ENCODE peak calls at places on chromosomes 13 and 19, in eight cellular contexts. R, K, U, I, D, Y, F and O are unnamed samples.

GRCh38 chr19:48513289-48514122 is 1.9 kb upstream of the LMTK3 start:
- DNase-seq in R (peak; percentile 92), K (peak; percentile 78), U (peak; percentile 75), I (no peak), D (peak; percentile 82), Y (peak; percentile 64), F (peak; percentile 62), O (peak; percentile 72)

GRCh38 chr19:48292798-48293197 is 22.9 kb downstream of the ZNF114 start:
- DNase-seq in R (no peak), K (no peak), U (no peak), I (no peak), D (no peak), Y (peak; percentile 89), F (peak; percentile 47), O (peak; percentile 95)

GRCh38 chr13:94411747-94412146 is 67.7 kb downstream of the DCT start:
- DNase-seq in R (no peak), K (no peak), U (no peak), I (no peak), D (no peak), Y (no peak), F (no peak), O (no peak)

GRCh38 chr13:37646531-37646930 is 48.0 kb upstream of the POSTN start:
- DNase-seq in R (no peak), K (no peak), U (no peak), I (no peak), D (no peak), Y (no peak), F (no peak), O (no peak)

GRCh38 chr13:30006246-30006645 is 155.8 kb upstream of the UBL3 start:
- DNase-seq in R (no peak), K (no peak), U (no peak), I (no peak), D (no peak), Y (no peak), F (no peak), O (no peak)

GRCh38 chr19:12769689-12770088 is 5.7 kb downstream of the HOOK2 start:
- DNase-seq in R (peak; percentile 92), K (peak; percentile 59), U (no peak), I (no peak), D (peak; percentile 93), Y (no peak), F (no peak), O (no peak)

GRCh38 chr19:18292460-18292809 is 11.0 kb upstream of the JUND start:
- DNase-seq in R (no peak), K (peak; percentile 63), U (no peak), I (no peak), D (no peak), Y (no peak), F (no peak), O (no peak)

GRCh38 chr13:40652588-40652940 is 13.9 kb downstream of the FOXO1 start:
- DNase-seq in R (no peak), K (no peak), U (no peak), I (no peak), D (no peak), Y (no peak), F (no peak), O (no peak)

GRCh38 chr19:3136684-3137055 is 837 bp downstream of the GNA15 start:
- DNase-seq in R (no peak), K (no peak), U (no peak), I (no peak), D (no peak), Y (no peak), F (no peak), O (no peak)
- H3K4me3 ChIP-seq in R (no peak overlapping the region), K (peak overlapping the region; percentile 50), U (peak overlapping the region; percentile 27), I (peak overlapping the region; percentile 47), D (no peak overlapping the region), Y (no peak overlapping the region), F (no peak overlapping the region), O (no peak overlapping the region)

DNA sequence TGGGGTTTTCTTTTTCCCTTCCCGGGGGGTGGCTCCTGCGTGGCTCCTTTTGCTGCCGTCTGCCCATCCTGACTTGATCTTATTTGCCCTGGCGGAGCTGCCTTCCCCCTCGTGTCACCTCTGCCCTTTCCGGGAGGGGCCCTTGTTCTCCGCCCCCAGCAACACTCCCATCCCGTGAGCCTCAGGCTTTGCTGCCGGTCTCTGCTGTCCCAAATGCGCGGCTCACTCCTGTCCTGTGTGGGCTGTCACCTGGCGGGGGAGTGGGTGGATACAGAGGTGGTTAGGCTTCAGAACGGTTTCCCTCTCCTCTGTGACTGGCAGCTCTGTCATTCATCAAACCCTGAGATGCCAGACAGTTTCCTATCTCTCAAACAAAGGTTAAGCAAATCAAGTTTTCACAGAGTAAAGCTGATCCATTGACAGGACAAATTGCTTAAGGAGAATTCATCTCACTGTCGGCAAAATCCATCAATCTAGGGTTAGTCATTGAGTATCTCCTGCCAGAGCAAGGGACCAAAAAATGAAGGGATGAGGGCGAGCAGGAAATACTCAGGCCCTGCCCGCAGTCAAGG is 84.0 kb downstream of the ANKRD10 start:
- DNase-seq in R (no peak), K (no peak), U (no peak), I (no peak), D (no peak), Y (no peak), F (no peak), O (no peak)
- H3K9me3 ChIP-seq in R (no peaks in the 10 kb centered on the region), K (no peaks in the 10 kb centered on the region), U (no peaks in the 10 kb centered on the region), I (no peaks in the 10 kb centered on the region), D (no peaks in the 10 kb centered on the region), Y (no peaks in the 10 kb centered on the region), F (no peaks in the 10 kb centered on the region), O (peaks cover 5% of the 10 kb centered on the region)

GRCh38 chr19:33412617-33413425 is 39.3 kb downstream of the CEBPG start:
- DNase-seq in R (no peak), K (no peak), U (no peak), I (no peak), D (no peak), Y (no peak), F (no peak), O (no peak)

GRCh38 chr19:33413426-33413725 is 39.9 kb downstream of the CEBPG start:
- DNase-seq in R (no peak), K (no peak), U (no peak), I (no peak), D (no peak), Y (no peak), F (no peak), O (no peak)

GRCh38 chr19:33409906-33410685 is 36.6 kb downstream of the CEBPG start:
- DNase-seq in R (no peak), K (no peak), U (no peak), I (no peak), D (no peak), Y (no peak), F (no peak), O (no peak)

GRCh38 chr19:33410915-33411401 is 37.4 kb downstream of the CEBPG start:
- DNase-seq in R (no peak), K (no peak), U (no peak), I (no peak), D (no peak), Y (no peak), F (no peak), O (no peak)

DNA sequence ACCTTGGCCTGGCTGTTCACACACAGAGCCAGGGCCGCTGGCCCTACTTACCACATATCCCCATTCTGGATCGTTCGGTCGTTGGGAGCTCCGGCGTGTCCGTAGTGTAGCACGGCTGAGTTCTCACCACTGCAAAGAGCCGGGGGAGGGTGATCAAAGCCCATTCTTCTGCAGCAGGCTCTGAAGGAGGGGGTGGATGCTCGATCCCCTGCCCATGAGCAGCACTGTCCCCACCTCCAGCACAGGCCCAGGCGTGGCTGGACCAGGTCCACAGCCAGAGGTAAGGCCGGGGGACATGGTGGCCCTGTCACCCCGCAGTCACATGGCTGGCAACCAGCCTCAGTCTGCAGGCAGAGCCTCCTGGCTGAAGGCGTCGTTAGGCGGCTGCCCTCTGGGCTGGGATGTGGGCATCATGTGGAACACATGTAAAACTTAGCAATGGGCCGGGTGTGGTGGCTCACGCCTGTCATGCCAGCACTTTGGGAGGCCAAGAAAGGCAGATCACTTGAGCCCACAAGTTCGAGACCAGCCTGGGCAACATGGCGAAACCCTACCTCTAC is 38.2 kb downstream of the CEBPG start:
- DNase-seq in R (no peak), K (no peak), U (no peak), I (no peak), D (no peak), Y (no peak), F (no peak), O (no peak)
- H3K4me3 ChIP-seq in R (no peak overlapping the region), K (no peak overlapping the region), U (no peak overlapping the region), I (no peak overlapping the region), D (no peak overlapping the region), Y (no peak overlapping the region), F (no peak overlapping the region), O (no peak overlapping the region)

GRCh38 chr13:54758795-54759194 is 1730.2 kb downstream of the OLFM4 start:
- DNase-seq in R (no peak), K (no peak), U (no peak), I (no peak), D (no peak), Y (no peak), F (no peak), O (no peak)
- H3K9me3 ChIP-seq in R (no peaks in the 10 kb centered on the region), K (peaks cover 4% of the 10 kb centered on the region), U (no peaks in the 10 kb centered on the region), I (no peaks in the 10 kb centered on the region), D (no peaks in the 10 kb centered on the region), Y (no peaks in the 10 kb centered on the region), F (no peaks in the 10 kb centered on the region), O (no peaks in the 10 kb centered on the region)